ENCODE peak calls at places on chromosomes 12 and 14, in four cellular contexts. One of them, this sample, is unnamed.

GRCh38 chr14:79408696-79409095 is 802.6 kb downstream of the DIO2 start:
- DNase-seq in coronary artery: no peak
- DNase-seq in choroid plexus epithelial cell: peak
- DNase-seq in body of pancreas: no peak
- DNase-seq in this sample: no peak

GRCh38 chr14:75141967-75142366 is 15.1 kb upstream of the NEK9 start:
- DNase-seq in coronary artery: no peak
- DNase-seq in choroid plexus epithelial cell: peak
- DNase-seq in body of pancreas: peak
- DNase-seq in this sample: no peak

GRCh38 chr12:15682826-15683225 is 106.4 kb downstream of the EPS8 start:
- DNase-seq in coronary artery: no peak
- DNase-seq in choroid plexus epithelial cell: peak
- DNase-seq in body of pancreas: no peak
- DNase-seq in this sample: no peak

GRCh38 chr12:123267991-123268843 is 3.4 kb downstream of the CDK2AP1 start:
- DNase-seq in coronary artery: no peak
- DNase-seq in choroid plexus epithelial cell: no peak
- DNase-seq in body of pancreas: peak
- DNase-seq in this sample: peak

GRCh38 chr12:109677323-109677722 is 36.3 kb upstream of the FAM222A start:
- DNase-seq in coronary artery: no peak
- DNase-seq in choroid plexus epithelial cell: no peak
- DNase-seq in body of pancreas: no peak
- DNase-seq in this sample: no peak

GRCh38 chr12:64923536-64923935 is 99.1 kb downstream of the TBC1D30 start:
- DNase-seq in coronary artery: no peak
- DNase-seq in choroid plexus epithelial cell: no peak
- DNase-seq in body of pancreas: no peak
- DNase-seq in this sample: no peak

GRCh38 chr14:78611031-78611430 is 440.9 kb downstream of the NRXN3 start:
- DNase-seq in coronary artery: no peak
- DNase-seq in choroid plexus epithelial cell: no peak
- DNase-seq in body of pancreas: no peak
- DNase-seq in this sample: no peak

GRCh38 chr12:126704609-126705008 is 1562.4 kb upstream of the TMEM132C start:
- DNase-seq in coronary artery: no peak
- DNase-seq in choroid plexus epithelial cell: no peak
- DNase-seq in body of pancreas: no peak
- DNase-seq in this sample: no peak

GRCh38 chr12:95653761-95654546 is 102.7 kb upstream of the USP44 start:
- DNase-seq in coronary artery: no peak
- DNase-seq in choroid plexus epithelial cell: peak
- DNase-seq in body of pancreas: peak
- DNase-seq in this sample: peak

GRCh38 chr12:103144278-103144677 is 186.8 kb downstream of the ASCL1 start:
- DNase-seq in coronary artery: no peak
- DNase-seq in choroid plexus epithelial cell: no peak
- DNase-seq in body of pancreas: no peak
- DNase-seq in this sample: no peak

GRCh38 chr12:47328831-47329545 is 249.2 kb upstream of the AMIGO2 start:
- DNase-seq in coronary artery: no peak
- DNase-seq in choroid plexus epithelial cell: peak
- DNase-seq in body of pancreas: no peak
- DNase-seq in this sample: no peak

GRCh38 chr12:32843528-32844095 is 53.0 kb downstream of the PKP2 start:
- DNase-seq in coronary artery: no peak
- DNase-seq in choroid plexus epithelial cell: peak
- DNase-seq in body of pancreas: no peak
- DNase-seq in this sample: no peak

GRCh38 chr12:132743831-132744230 is 17.8 kb downstream of the ANKLE2 start:
- DNase-seq in coronary artery: no peak
- DNase-seq in choroid plexus epithelial cell: no peak
- DNase-seq in body of pancreas: no peak
- DNase-seq in this sample: no peak
- TF ChIP-seq CTCF in coronary artery: no peak
- TF ChIP-seq CTCF in choroid plexus epithelial cell: no peak
- TF ChIP-seq CTCF in body of pancreas: no peak
- TF ChIP-seq CTCF in this sample: no peak

GRCh38 chr14:99879401-99880295 is 86.4 kb downstream of the EML1 start:
- DNase-seq in coronary artery: no peak
- DNase-seq in choroid plexus epithelial cell: peak
- DNase-seq in body of pancreas: no peak
- DNase-seq in this sample: no peak
- H3K4me3 ChIP-seq in coronary artery: no peak
- H3K4me3 ChIP-seq in choroid plexus epithelial cell: no peak
- H3K4me3 ChIP-seq in body of pancreas: no peak
- H3K4me3 ChIP-seq in this sample: no peak

GRCh38 chr12:34033628-34034296 is 11.5 kb downstream of the ALG10 start:
- DNase-seq in coronary artery: no peak
- DNase-seq in choroid plexus epithelial cell: peak
- DNase-seq in body of pancreas: no peak
- DNase-seq in this sample: no peak
- TF ChIP-seq CTCF in coronary artery: no peak
- TF ChIP-seq CTCF in choroid plexus epithelial cell: peak
- TF ChIP-seq CTCF in body of pancreas: peak
- TF ChIP-seq CTCF in this sample: peak

GRCh38 chr12:51959921-51960320 is 8.4 kb downstream of the ACVR1B start:
- DNase-seq in coronary artery: no peak
- DNase-seq in choroid plexus epithelial cell: no peak
- DNase-seq in body of pancreas: no peak
- DNase-seq in this sample: no peak

GRCh38 chr12:51960890-51961289 is 9.4 kb downstream of the ACVR1B start:
- DNase-seq in coronary artery: peak
- DNase-seq in choroid plexus epithelial cell: no peak
- DNase-seq in body of pancreas: no peak
- DNase-seq in this sample: no peak

GRCh38 chr12:51958542-51958941 is 7.0 kb downstream of the ACVR1B start:
- DNase-seq in coronary artery: peak
- DNase-seq in choroid plexus epithelial cell: no peak
- DNase-seq in body of pancreas: no peak
- DNase-seq in this sample: no peak

GRCh38 chr12:51960488-51960887 is 9.0 kb downstream of the ACVR1B start:
- DNase-seq in coronary artery: no peak
- DNase-seq in choroid plexus epithelial cell: no peak
- DNase-seq in body of pancreas: no peak
- DNase-seq in this sample: no peak

GRCh38 chr12:51959211-51959610 is 7.7 kb downstream of the ACVR1B start:
- DNase-seq in coronary artery: peak
- DNase-seq in choroid plexus epithelial cell: peak
- DNase-seq in body of pancreas: no peak
- DNase-seq in this sample: no peak
- H3K4me3 ChIP-seq in coronary artery: no peak
- H3K4me3 ChIP-seq in choroid plexus epithelial cell: no peak
- H3K4me3 ChIP-seq in body of pancreas: no peak
- H3K4me3 ChIP-seq in this sample: no peak

GRCh38 chr14:55841625-55842024 is 261.6 kb downstream of the KTN1 start:
- DNase-seq in coronary artery: no peak
- DNase-seq in choroid plexus epithelial cell: no peak
- DNase-seq in body of pancreas: no peak
- DNase-seq in this sample: no peak

GRCh38 chr14:55840821-55841220 is 260.8 kb downstream of the KTN1 start:
- DNase-seq in coronary artery: no peak
- DNase-seq in choroid plexus epithelial cell: no peak
- DNase-seq in body of pancreas: no peak
- DNase-seq in this sample: no peak

GRCh38 chr14:55846852-55847471 is 267.0 kb downstream of the KTN1 start:
- DNase-seq in coronary artery: no peak
- DNase-seq in choroid plexus epithelial cell: no peak
- DNase-seq in body of pancreas: peak
- DNase-seq in this sample: no peak

GRCh38 chr14:55845963-55846851 is 266.2 kb downstream of the KTN1 start:
- DNase-seq in coronary artery: no peak
- DNase-seq in choroid plexus epithelial cell: no peak
- DNase-seq in body of pancreas: no peak
- DNase-seq in this sample: no peak

DNA sequence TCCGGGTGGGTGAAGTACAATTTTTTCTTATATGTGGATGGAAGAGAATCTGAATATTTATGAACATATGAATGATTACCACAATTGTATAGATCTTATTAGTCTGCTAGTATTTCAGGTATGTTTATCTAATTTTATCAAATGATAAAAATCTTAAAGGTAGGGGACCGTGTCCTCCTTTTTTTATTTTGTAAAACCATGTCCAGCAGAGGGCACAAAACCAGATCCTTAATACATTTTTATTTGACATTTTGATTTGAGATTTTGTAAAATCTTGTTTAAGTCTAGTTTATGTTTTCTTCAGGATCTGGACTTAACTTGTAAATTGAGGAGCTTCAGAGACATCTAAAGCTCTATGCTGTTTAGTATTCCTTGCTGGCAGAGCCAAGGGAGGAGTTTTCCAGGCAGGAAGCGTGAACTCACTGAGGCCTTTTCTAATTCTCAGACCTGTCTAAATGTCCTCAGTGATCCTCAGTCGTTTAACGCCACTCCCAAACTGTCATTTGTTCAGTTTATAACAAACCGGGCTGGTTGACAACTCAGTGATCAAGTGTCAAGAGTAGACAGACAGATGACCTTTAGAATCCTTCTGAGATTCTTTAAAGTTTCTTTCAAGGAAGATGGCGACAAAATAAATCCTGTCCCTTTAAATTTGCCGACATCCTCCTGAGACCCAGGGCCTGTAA is 263.9 kb downstream of the KTN1 start:
- DNase-seq in coronary artery: no peak
- DNase-seq in choroid plexus epithelial cell: peak
- DNase-seq in body of pancreas: no peak
- DNase-seq in this sample: no peak
- TF ChIP-seq CTCF in coronary artery: no peak
- TF ChIP-seq CTCF in choroid plexus epithelial cell: peak
- TF ChIP-seq CTCF in body of pancreas: peak
- TF ChIP-seq CTCF in this sample: no peak

GRCh38 chr12:130161261-130162231 is 718 bp upstream of the FZD10 start:
- DNase-seq in coronary artery: no peak
- DNase-seq in choroid plexus epithelial cell: peak
- DNase-seq in body of pancreas: peak
- DNase-seq in this sample: peak
- H3K4me3 ChIP-seq in coronary artery: peak
- H3K4me3 ChIP-seq in choroid plexus epithelial cell: no peak
- H3K4me3 ChIP-seq in body of pancreas: no peak
- H3K4me3 ChIP-seq in this sample: peak

DNA sequence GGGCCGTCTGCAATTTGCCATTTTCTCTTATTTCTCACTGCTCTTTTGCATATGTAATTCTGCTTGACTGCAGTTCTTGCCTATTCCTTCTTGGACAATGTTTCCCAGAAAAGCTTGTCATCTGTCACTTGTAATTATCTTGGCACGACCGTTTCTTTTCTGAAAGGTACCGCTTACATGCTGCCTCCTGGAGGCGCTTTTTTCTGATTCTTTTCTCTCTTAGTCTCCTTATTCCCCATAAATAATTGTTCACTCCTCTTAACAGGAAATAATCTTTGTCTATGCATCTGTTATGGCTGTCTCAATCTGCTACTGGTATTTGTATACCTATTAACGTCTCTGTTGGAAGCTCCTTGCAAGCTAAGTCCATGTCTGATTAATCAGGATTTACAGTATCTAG is 1.3 kb upstream of the ALDH1L2 start:
- DNase-seq in coronary artery: no peak
- DNase-seq in choroid plexus epithelial cell: no peak
- DNase-seq in body of pancreas: no peak
- DNase-seq in this sample: no peak
- TF ChIP-seq CTCF in coronary artery: no peak
- TF ChIP-seq CTCF in choroid plexus epithelial cell: peak
- TF ChIP-seq CTCF in body of pancreas: no peak
- TF ChIP-seq CTCF in this sample: no peak

This sample was measured in upper lobe of left lung.